ENCODE peak calls at places on chromosomes 12 and 14, in six cellular contexts. One of them, this sample, is unnamed.

GRCh38 chr12:95248604-95249355 is 31.2 kb downstream of the VEZT start:
- DNase-seq in Panc1: no peak
- DNase-seq in heart right ventricle: no peak
- DNase-seq in AG04449: no peak
- DNase-seq in psoas muscle: no peak
- DNase-seq in PC-9: no peak
- DNase-seq in this sample: no peak

GRCh38 chr12:96218989-96219678 is 25.0 kb downstream of the ELK3 start:
- DNase-seq in PC-9: peak
- DNase-seq in Panc1: no peak
- DNase-seq in heart right ventricle: no peak
- DNase-seq in AG04449: no peak
- DNase-seq in psoas muscle: no peak
- DNase-seq in this sample: no peak

GRCh38 chr12:111137968-111138367 is 217.6 kb upstream of the MYL2 start:
- DNase-seq in psoas muscle: no peak
- DNase-seq in AG04449: no peak
- DNase-seq in heart right ventricle: no peak
- DNase-seq in Panc1: no peak
- DNase-seq in PC-9: no peak
- DNase-seq in this sample: no peak

GRCh38 chr14:63204407-63205280 is at the start of gene RHOJ:
- DNase-seq in heart right ventricle: peak
- DNase-seq in AG04449: no peak
- DNase-seq in psoas muscle: peak
- DNase-seq in PC-9: no peak
- DNase-seq in Panc1: no peak
- DNase-seq in this sample: no peak

GRCh38 chr12:50971946-50972345 is 19.6 kb downstream of the HIGD1C start:
- DNase-seq in AG04449: no peak
- DNase-seq in psoas muscle: no peak
- DNase-seq in PC-9: no peak
- DNase-seq in heart right ventricle: no peak
- DNase-seq in Panc1: no peak
- DNase-seq in this sample: no peak

GRCh38 chr12:54431911-54432814 is 13.1 kb upstream of the ITGA5 start:
- DNase-seq in psoas muscle: peak
- DNase-seq in PC-9: no peak
- DNase-seq in Panc1: no peak
- DNase-seq in heart right ventricle: peak
- DNase-seq in AG04449: no peak
- DNase-seq in this sample: no peak

GRCh38 chr14:31566456-31566855 is 5.3 kb downstream of the NUBPL start:
- DNase-seq in heart right ventricle: no peak
- DNase-seq in AG04449: no peak
- DNase-seq in psoas muscle: no peak
- DNase-seq in Panc1: no peak
- DNase-seq in PC-9: no peak
- DNase-seq in this sample: no peak

GRCh38 chr12:6132496-6132895 is 8.0 kb upstream of the VWF start:
- DNase-seq in PC-9: no peak
- DNase-seq in heart right ventricle: no peak
- DNase-seq in Panc1: no peak
- DNase-seq in psoas muscle: no peak
- DNase-seq in AG04449: no peak
- DNase-seq in this sample: no peak

GRCh38 chr12:80033457-80033856 is 65.9 kb upstream of the OTOGL start:
- DNase-seq in heart right ventricle: peak
- DNase-seq in PC-9: no peak
- DNase-seq in AG04449: peak
- DNase-seq in Panc1: no peak
- DNase-seq in psoas muscle: no peak
- DNase-seq in this sample: no peak

GRCh38 chr12:76866146-76866545 is 12.7 kb downstream of the CSRP2 start:
- DNase-seq in psoas muscle: no peak
- DNase-seq in PC-9: no peak
- DNase-seq in heart right ventricle: no peak
- DNase-seq in AG04449: no peak
- DNase-seq in Panc1: no peak
- DNase-seq in this sample: no peak

GRCh38 chr14:52891800-52892199 is 59.0 kb downstream of the FERMT2 start:
- DNase-seq in PC-9: no peak
- DNase-seq in Panc1: no peak
- DNase-seq in heart right ventricle: no peak
- DNase-seq in AG04449: no peak
- DNase-seq in psoas muscle: no peak
- DNase-seq in this sample: no peak

GRCh38 chr12:12513416-12514006 is 49.2 kb downstream of the DUSP16 start:
- DNase-seq in Panc1: no peak
- DNase-seq in AG04449: no peak
- DNase-seq in heart right ventricle: no peak
- DNase-seq in PC-9: no peak
- DNase-seq in psoas muscle: no peak
- DNase-seq in this sample: no peak

GRCh38 chr12:7966558-7966957 is 30.6 kb upstream of the SLC2A3 start:
- DNase-seq in Panc1: no peak
- DNase-seq in psoas muscle: no peak
- DNase-seq in PC-9: no peak
- DNase-seq in heart right ventricle: no peak
- DNase-seq in AG04449: no peak
- DNase-seq in this sample: no peak

GRCh38 chr14:33287204-33287603 is 348.5 kb downstream of the NPAS3 start:
- DNase-seq in psoas muscle: no peak
- DNase-seq in AG04449: no peak
- DNase-seq in heart right ventricle: no peak
- DNase-seq in Panc1: no peak
- DNase-seq in PC-9: no peak
- DNase-seq in this sample: no peak

GRCh38 chr14:95095991-95096390 is 61.3 kb downstream of the DICER1 start:
- DNase-seq in AG04449: no peak
- DNase-seq in heart right ventricle: no peak
- DNase-seq in Panc1: no peak
- DNase-seq in PC-9: no peak
- DNase-seq in psoas muscle: no peak
- DNase-seq in this sample: no peak

GRCh38 chr14:36513451-36514277 is 6.4 kb downstream of the NKX2-1 start:
- DNase-seq in psoas muscle: no peak
- DNase-seq in PC-9: no peak
- DNase-seq in AG04449: no peak
- DNase-seq in Panc1: no peak
- DNase-seq in heart right ventricle: no peak
- DNase-seq in this sample: no peak

DNA sequence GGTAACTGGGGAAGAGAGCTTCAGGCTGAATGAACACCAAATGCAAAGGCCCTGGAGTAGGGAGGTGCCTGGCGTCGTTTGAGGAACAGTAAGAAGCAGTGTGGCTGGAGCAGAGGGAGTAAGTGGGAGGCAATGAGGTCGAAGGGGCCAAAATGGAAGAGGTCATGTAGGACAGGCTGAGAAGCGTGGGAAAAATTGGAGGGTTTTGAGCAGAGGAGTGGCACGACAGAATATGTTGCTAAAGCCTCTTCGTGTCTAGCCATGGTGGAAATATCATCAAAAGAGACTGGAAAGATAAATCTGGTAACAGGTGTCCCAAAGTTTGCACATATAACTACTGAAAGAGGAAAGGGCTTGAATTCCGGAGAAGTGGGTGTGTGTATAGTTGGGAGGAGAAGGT is 1.9 kb downstream of the TRIM9 start:
- DNase-seq in AG04449: no peak
- DNase-seq in psoas muscle: no peak
- DNase-seq in PC-9: no peak
- DNase-seq in Panc1: no peak
- DNase-seq in heart right ventricle: no peak
- DNase-seq in this sample: no peak
- H3K4me3 ChIP-seq in AG04449: no peak
- H3K4me3 ChIP-seq in psoas muscle: peak
- H3K4me3 ChIP-seq in PC-9: no peak
- H3K4me3 ChIP-seq in Panc1: no peak
- H3K4me3 ChIP-seq in heart right ventricle: no peak
- H3K4me3 ChIP-seq in this sample: no peak

DNA sequence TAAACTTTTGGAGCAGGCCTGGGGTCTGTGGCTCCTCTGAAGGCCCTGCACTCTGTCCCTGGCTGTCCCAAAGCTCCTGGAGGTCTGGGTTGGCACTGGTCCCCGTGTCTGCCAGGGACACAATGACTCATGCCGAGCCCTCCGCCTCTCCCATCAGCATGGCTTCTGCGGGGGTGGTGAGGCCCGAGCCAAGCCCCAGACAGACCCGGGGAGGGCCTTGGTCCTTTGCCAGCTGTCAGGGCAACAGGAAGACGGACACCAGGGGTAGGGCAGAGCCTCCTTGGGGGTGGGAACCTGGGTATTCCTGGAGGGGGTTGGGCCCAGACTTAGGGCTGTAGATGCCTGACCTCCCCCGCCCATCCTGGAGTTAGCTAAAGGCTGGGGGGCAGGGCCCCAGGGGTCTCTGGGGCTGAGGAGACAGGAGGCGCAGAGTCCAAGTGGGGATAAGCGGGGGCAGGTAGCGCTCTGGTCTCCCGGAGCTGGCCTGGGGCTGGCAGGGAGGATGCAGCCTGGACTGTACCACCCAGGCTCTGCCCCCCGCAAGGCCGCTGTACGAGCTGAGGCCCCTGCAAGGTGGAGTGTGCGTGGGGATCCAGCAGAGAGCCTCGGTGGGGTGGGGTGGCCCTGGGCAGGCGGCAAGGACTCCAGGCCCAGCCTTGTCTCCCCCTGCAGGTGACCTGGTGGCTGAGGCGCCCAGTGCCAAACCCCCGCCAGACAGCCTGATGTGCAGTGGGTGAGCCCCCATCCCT is 16.4 kb upstream of the PUS1 start:
- DNase-seq in heart right ventricle: peak
- DNase-seq in psoas muscle: peak
- DNase-seq in Panc1: no peak
- DNase-seq in PC-9: no peak
- DNase-seq in AG04449: peak
- DNase-seq in this sample: no peak
- TF ChIP-seq CTCF in heart right ventricle: no peak
- TF ChIP-seq CTCF in psoas muscle: no peak
- TF ChIP-seq CTCF in Panc1: no peak
- TF ChIP-seq CTCF in PC-9: no peak
- TF ChIP-seq CTCF in AG04449: no peak
- TF ChIP-seq CTCF in this sample: no peak

GRCh38 chr14:90554341-90554740 is 157.5 kb downstream of the CALM1 start:
- DNase-seq in AG04449: no peak
- DNase-seq in psoas muscle: no peak
- DNase-seq in Panc1: no peak
- DNase-seq in heart right ventricle: no peak
- DNase-seq in PC-9: no peak
- DNase-seq in this sample: no peak
- H3K4me3 ChIP-seq in AG04449: no peak
- H3K4me3 ChIP-seq in psoas muscle: no peak
- H3K4me3 ChIP-seq in Panc1: no peak
- H3K4me3 ChIP-seq in heart right ventricle: no peak
- H3K4me3 ChIP-seq in PC-9: no peak
- H3K4me3 ChIP-seq in this sample: no peak

DNA sequence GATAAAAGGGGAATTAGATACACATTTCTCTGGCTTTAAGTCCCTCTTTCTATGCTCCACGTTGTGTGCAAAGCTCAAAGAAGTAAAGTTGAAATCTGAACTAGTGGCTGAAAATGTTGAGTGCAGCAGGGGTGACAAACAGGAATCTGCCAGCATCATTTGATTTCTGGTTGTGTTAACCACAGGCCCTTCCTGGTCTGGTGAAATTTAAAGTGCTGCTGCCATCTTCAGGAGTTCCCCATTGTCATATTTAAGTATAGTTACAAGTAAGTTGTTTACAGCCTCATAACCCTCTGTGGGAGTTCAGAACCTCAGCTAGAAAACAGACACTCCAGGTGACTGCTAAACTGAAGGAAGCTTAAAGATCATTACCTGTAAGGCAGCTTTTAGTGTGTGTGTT is 90.9 kb upstream of the CCDC196 start:
- DNase-seq in psoas muscle: no peak
- DNase-seq in AG04449: no peak
- DNase-seq in Panc1: no peak
- DNase-seq in PC-9: peak
- DNase-seq in heart right ventricle: no peak
- DNase-seq in this sample: peak
- TF ChIP-seq CTCF in psoas muscle: no peak
- TF ChIP-seq CTCF in AG04449: no peak
- TF ChIP-seq CTCF in Panc1: no peak
- TF ChIP-seq CTCF in PC-9: peak
- TF ChIP-seq CTCF in heart right ventricle: no peak
- TF ChIP-seq CTCF in this sample: no peak

DNA sequence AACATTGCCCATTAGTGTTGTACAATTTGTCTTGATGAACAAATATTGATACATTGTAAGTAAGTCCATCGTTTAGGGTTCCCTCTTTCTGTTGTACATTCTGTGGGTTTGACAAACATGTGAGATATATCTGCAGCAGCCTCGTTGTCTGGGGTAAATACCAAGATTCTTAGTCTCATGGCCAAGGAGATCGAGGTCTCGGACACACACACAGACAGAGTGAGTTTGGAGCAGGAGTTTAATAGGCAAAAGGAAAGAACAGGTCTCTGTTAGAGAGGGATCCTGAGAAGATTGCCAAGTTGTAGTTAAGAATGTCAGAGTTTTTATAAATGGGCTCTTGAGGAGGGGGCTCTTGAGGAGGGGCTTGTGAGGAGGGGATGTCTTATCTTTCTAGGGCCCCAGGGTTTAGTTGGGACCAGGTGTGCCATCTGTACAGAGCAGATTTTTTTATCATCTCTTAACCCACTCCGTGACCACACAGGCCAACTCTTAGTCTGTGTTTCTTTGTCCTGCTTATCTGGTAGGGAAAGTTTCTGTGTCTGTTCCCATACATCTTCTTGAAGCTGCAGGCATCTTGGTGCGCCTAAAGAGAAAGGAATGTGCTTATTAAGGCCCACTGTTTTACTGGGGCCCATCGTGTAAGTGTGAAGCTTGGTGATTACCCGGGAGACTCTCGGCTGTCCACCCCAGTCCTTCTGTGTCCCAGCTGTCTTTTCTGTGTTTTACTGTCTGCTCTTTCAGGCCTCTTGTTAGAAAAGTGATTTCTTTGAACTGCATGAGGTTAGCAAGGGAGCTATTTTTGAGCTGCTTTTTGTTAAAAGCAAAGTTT is 22.5 kb upstream of the CLEC2D start:
- DNase-seq in psoas muscle: no peak
- DNase-seq in AG04449: no peak
- DNase-seq in PC-9: peak
- DNase-seq in heart right ventricle: no peak
- DNase-seq in Panc1: no peak
- DNase-seq in this sample: no peak
- H3K4me3 ChIP-seq in psoas muscle: peak
- H3K4me3 ChIP-seq in AG04449: peak
- H3K4me3 ChIP-seq in PC-9: peak
- H3K4me3 ChIP-seq in heart right ventricle: peak
- H3K4me3 ChIP-seq in Panc1: peak
- H3K4me3 ChIP-seq in this sample: peak

DNA sequence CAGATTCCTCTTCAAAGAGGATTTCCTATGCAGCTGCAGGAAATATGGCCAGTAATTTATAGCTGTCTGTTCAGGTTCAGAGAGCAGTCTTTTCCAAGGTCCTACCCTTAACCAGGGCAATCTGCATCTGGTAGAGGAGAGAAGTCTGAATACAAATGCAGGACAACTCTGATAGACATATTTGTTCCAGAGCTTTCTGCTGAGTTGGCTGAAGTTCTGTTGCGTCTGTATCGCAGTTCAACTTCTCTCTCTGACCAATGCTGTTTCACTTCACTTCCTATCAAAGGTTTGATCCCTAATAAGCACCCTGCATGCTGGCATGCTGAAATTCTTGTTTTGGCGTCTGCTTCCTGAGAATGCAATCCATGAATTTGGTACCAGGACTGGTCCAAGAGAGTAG is 14.0 kb upstream of the CCDC91 start:
- DNase-seq in heart right ventricle: no peak
- DNase-seq in Panc1: no peak
- DNase-seq in AG04449: no peak
- DNase-seq in psoas muscle: no peak
- DNase-seq in PC-9: no peak
- DNase-seq in this sample: no peak
- TF ChIP-seq CTCF in heart right ventricle: no peak
- TF ChIP-seq CTCF in Panc1: no peak
- TF ChIP-seq CTCF in AG04449: no peak
- TF ChIP-seq CTCF in psoas muscle: no peak
- TF ChIP-seq CTCF in PC-9: no peak
- TF ChIP-seq CTCF in this sample: no peak

This sample was measured in GM12864.